ENCODE peak calls at places on chromosomes 4 and X, in four cellular contexts. S is ovary; U is esophagus squamous epithelium; F is CD8-positive, alpha-beta memory T cell. Y is an unnamed sample. For H3K27me3, the result is how much of the 10 kb centered on the place peaks cover.

GRCh38 chr4:4859010-4859798 is at the start of gene MSX1:
- DNase-seq in S (peak), U (no peak), F (no peak), Y (peak)

GRCh38 chrX:72137846-72138455 is 6.2 kb upstream of the RTL5 start:
- DNase-seq in S (no peak), U (no peak), F (no peak), Y (no peak)

GRCh38 chr4:81421346-81422218 is 50.1 kb downstream of the RASGEF1B start:
- DNase-seq in S (no peak), U (no peak), F (no peak), Y (no peak)

GRCh38 chr4:99468891-99469290 is 33.7 kb upstream of the ADH7 start:
- DNase-seq in S (no peak), U (no peak), F (no peak), Y (no peak)

GRCh38 chr4:137278431-137278830 is 253.9 kb downstream of the PCDH18 start:
- DNase-seq in S (no peak), U (no peak), F (no peak), Y (no peak)

GRCh38 chr4:126938023-126938422 is 694.7 kb upstream of the INTU start:
- DNase-seq in S (no peak), U (no peak), F (no peak), Y (no peak)

GRCh38 chrX:53630261-53630660 is 56.3 kb downstream of the HUWE1 start:
- DNase-seq in S (no peak), U (no peak), F (no peak), Y (no peak)

GRCh38 chrX:68186552-68187262 is 246.6 kb downstream of the OPHN1 start:
- DNase-seq in S (no peak), U (no peak), F (no peak), Y (no peak)

GRCh38 chrX:74505437-74505836 is 84.1 kb downstream of the SLC16A2 start:
- DNase-seq in S (no peak), U (no peak), F (no peak), Y (no peak)

GRCh38 chr4:147157860-147158701 is 212.4 kb upstream of the TTC29 start:
- DNase-seq in S (peak), U (no peak), F (no peak), Y (peak)

GRCh38 chr4:78099058-78099457 is 41.9 kb downstream of the FRAS1 start:
- DNase-seq in S (no peak), U (no peak), F (no peak), Y (no peak)

GRCh38 chrX:39690541-39691415 is 407.0 kb downstream of the BCOR start:
- DNase-seq in S (no peak), U (no peak), F (no peak), Y (no peak)

GRCh38 chrX:39689374-39690104 is 408.2 kb downstream of the BCOR start:
- DNase-seq in S (no peak), U (no peak), F (no peak), Y (no peak)

GRCh38 chrX:39691724-39692123 is 406.0 kb downstream of the BCOR start:
- DNase-seq in S (no peak), U (no peak), F (no peak), Y (no peak)

GRCh38 chrX:39688219-39688575 is 409.6 kb downstream of the BCOR start:
- DNase-seq in S (no peak), U (no peak), F (no peak), Y (no peak)

GRCh38 chrX:39688576-39689373 is 409.0 kb downstream of the BCOR start:
- DNase-seq in S (peak), U (no peak), F (no peak), Y (peak)
- H3K27me3 ChIP-seq in S (under half), U (under half), F (under half), Y (under half)

GRCh38 chrX:32871636-32872035 is 339.7 kb downstream of the DMD start:
- DNase-seq in S (no peak), U (no peak), F (no peak), Y (no peak)

GRCh38 chrX:32868524-32868895 is 342.8 kb downstream of the DMD start:
- DNase-seq in S (no peak), U (no peak), F (no peak), Y (no peak)

GRCh38 chrX:32873786-32874185 is 337.6 kb downstream of the DMD start:
- DNase-seq in S (no peak), U (no peak), F (no peak), Y (no peak)

GRCh38 chrX:32867781-32868523 is 343.4 kb downstream of the DMD start:
- DNase-seq in S (no peak), U (no peak), F (no peak), Y (no peak)
- H3K27me3 ChIP-seq in S (under half), U (under half), F (under half), Y (under half)

GRCh38 chr4:54109226-54110018 is 9.5 kb downstream of the GSX2 start:
- DNase-seq in S (no peak), U (no peak), F (no peak), Y (no peak)
- H3K27me3 ChIP-seq in S (under half), U (under half), F (half or more), Y (under half)

GRCh38 chr4:56742080-56742871 is 61.2 kb upstream of the HOPX start:
- DNase-seq in S (no peak), U (no peak), F (no peak), Y (no peak)

GRCh38 chr4:56741595-56741994 is 60.5 kb upstream of the HOPX start:
- DNase-seq in S (no peak), U (no peak), F (no peak), Y (no peak)

GRCh38 chr4:56743550-56743949 is 62.5 kb upstream of the HOPX start:
- DNase-seq in S (no peak), U (no peak), F (no peak), Y (no peak)

GRCh38 chr4:56737666-56738065 is 56.6 kb upstream of the HOPX start:
- DNase-seq in S (no peak), U (no peak), F (no peak), Y (no peak)

GRCh38 chr4:56739104-56739777 is 58.1 kb upstream of the HOPX start:
- DNase-seq in S (no peak), U (no peak), F (no peak), Y (no peak)
- H3K27me3 ChIP-seq in S (under half), U (under half), F (under half), Y (under half)

GRCh38 chrX:130114141-130114561 is 3.9 kb upstream of the ELF4 start:
- DNase-seq in S (no peak), U (no peak), F (no peak), Y (no peak)
- H3K27me3 ChIP-seq in S (under half), U (under half), F (under half), Y (under half)

Y was measured in testis.